ENCODE peak calls at places on chromosomes 6 and 20, in five cellular contexts. One of them, this sample, is unnamed.

GRCh38 chr6:154951400-154952200 is 43.5 kb upstream of the TIAM2 start:
- DNase-seq in neuronal stem cell: no peak
- DNase-seq in mesenchymal stem cell: no peak
- DNase-seq in mesendoderm: no peak
- DNase-seq in heart right ventricle: no peak
- DNase-seq in this sample: no peak

GRCh38 chr20:24782801-24783630 is 166.1 kb upstream of the CST7 start:
- DNase-seq in neuronal stem cell: no peak
- DNase-seq in mesenchymal stem cell: no peak
- DNase-seq in mesendoderm: peak
- DNase-seq in heart right ventricle: no peak
- DNase-seq in this sample: no peak

GRCh38 chr6:40585661-40586269 is 1.4 kb downstream of the LRFN2 start:
- DNase-seq in neuronal stem cell: peak
- DNase-seq in mesenchymal stem cell: peak
- DNase-seq in mesendoderm: peak
- DNase-seq in heart right ventricle: no peak
- DNase-seq in this sample: no peak

GRCh38 chr20:19785173-19785799 is 27.2 kb downstream of the RIN2 start:
- DNase-seq in neuronal stem cell: no peak
- DNase-seq in mesenchymal stem cell: peak
- DNase-seq in mesendoderm: no peak
- DNase-seq in heart right ventricle: no peak
- DNase-seq in this sample: no peak

GRCh38 chr20:14996883-14997672 is 659.7 kb upstream of the FLRT3 start:
- DNase-seq in neuronal stem cell: no peak
- DNase-seq in mesenchymal stem cell: no peak
- DNase-seq in mesendoderm: no peak
- DNase-seq in heart right ventricle: no peak
- DNase-seq in this sample: no peak

GRCh38 chr20:58201616-58202015 is 26.8 kb downstream of the ANKRD60 start:
- DNase-seq in neuronal stem cell: no peak
- DNase-seq in mesenchymal stem cell: no peak
- DNase-seq in mesendoderm: no peak
- DNase-seq in heart right ventricle: no peak
- DNase-seq in this sample: no peak

GRCh38 chr6:169858935-169859351 is 107.5 kb downstream of the ERMARD start:
- DNase-seq in neuronal stem cell: no peak
- DNase-seq in mesenchymal stem cell: no peak
- DNase-seq in mesendoderm: no peak
- DNase-seq in heart right ventricle: no peak
- DNase-seq in this sample: no peak

GRCh38 chr6:149248688-149249369 is 68.7 kb upstream of the TAB2 start:
- DNase-seq in neuronal stem cell: no peak
- DNase-seq in mesenchymal stem cell: no peak
- DNase-seq in mesendoderm: no peak
- DNase-seq in heart right ventricle: no peak
- DNase-seq in this sample: peak

GRCh38 chr6:41771058-41771983 is 8.4 kb downstream of the FRS3 start:
- DNase-seq in neuronal stem cell: no peak
- DNase-seq in mesenchymal stem cell: no peak
- DNase-seq in mesendoderm: no peak
- DNase-seq in heart right ventricle: no peak
- DNase-seq in this sample: no peak

GRCh38 chr6:30614044-30614842 is 2.8 kb downstream of the PPP1R10 start:
- DNase-seq in neuronal stem cell: no peak
- DNase-seq in mesenchymal stem cell: no peak
- DNase-seq in mesendoderm: no peak
- DNase-seq in heart right ventricle: no peak
- DNase-seq in this sample: no peak

GRCh38 chr6:140627002-140627401 is 1252.6 kb upstream of the CITED2 start:
- DNase-seq in neuronal stem cell: no peak
- DNase-seq in mesenchymal stem cell: no peak
- DNase-seq in mesendoderm: peak
- DNase-seq in heart right ventricle: no peak
- DNase-seq in this sample: no peak

GRCh38 chr20:59828478-59829414 is 104.7 kb downstream of the SYCP2 start:
- DNase-seq in neuronal stem cell: no peak
- DNase-seq in mesenchymal stem cell: no peak
- DNase-seq in mesendoderm: no peak
- DNase-seq in heart right ventricle: no peak
- DNase-seq in this sample: no peak

GRCh38 chr6:107488875-107489635 is 862 bp upstream of the SOBP start:
- DNase-seq in neuronal stem cell: no peak
- DNase-seq in mesenchymal stem cell: peak
- DNase-seq in mesendoderm: peak
- DNase-seq in heart right ventricle: peak
- DNase-seq in this sample: peak

GRCh38 chr20:36916199-36916598 is 35.3 kb downstream of the SAMHD1 start:
- DNase-seq in neuronal stem cell: no peak
- DNase-seq in mesenchymal stem cell: no peak
- DNase-seq in mesendoderm: no peak
- DNase-seq in heart right ventricle: no peak
- DNase-seq in this sample: no peak

GRCh38 chr20:7371518-7372158 is 568.6 kb downstream of the HAO1 start:
- DNase-seq in neuronal stem cell: no peak
- DNase-seq in mesenchymal stem cell: peak
- DNase-seq in mesendoderm: no peak
- DNase-seq in heart right ventricle: no peak
- DNase-seq in this sample: no peak

GRCh38 chr6:34671362-34671761 is 25.2 kb downstream of the ILRUN start:
- DNase-seq in neuronal stem cell: no peak
- DNase-seq in mesenchymal stem cell: peak
- DNase-seq in mesendoderm: no peak
- DNase-seq in heart right ventricle: no peak
- DNase-seq in this sample: no peak

GRCh38 chr6:15148356-15149058 is 97.4 kb upstream of the JARID2 start:
- DNase-seq in neuronal stem cell: no peak
- DNase-seq in mesenchymal stem cell: peak
- DNase-seq in mesendoderm: peak
- DNase-seq in heart right ventricle: no peak
- DNase-seq in this sample: no peak

GRCh38 chr6:3175742-3176321 is 18.5 kb upstream of the TUBB2A start:
- DNase-seq in neuronal stem cell: no peak
- DNase-seq in mesenchymal stem cell: no peak
- DNase-seq in mesendoderm: no peak
- DNase-seq in heart right ventricle: no peak
- DNase-seq in this sample: no peak

GRCh38 chr20:36030143-36030542 is 61.8 kb downstream of the CNBD2 start:
- DNase-seq in neuronal stem cell: no peak
- DNase-seq in mesenchymal stem cell: no peak
- DNase-seq in mesendoderm: no peak
- DNase-seq in heart right ventricle: peak
- DNase-seq in this sample: no peak

GRCh38 chr6:141551318-141551717 is 581.4 kb upstream of the GJE1 start:
- DNase-seq in neuronal stem cell: no peak
- DNase-seq in mesenchymal stem cell: no peak
- DNase-seq in mesendoderm: peak
- DNase-seq in heart right ventricle: no peak
- DNase-seq in this sample: no peak

GRCh38 chr6:33995046-33995872 is 150.6 kb downstream of the GRM4 start:
- DNase-seq in neuronal stem cell: no peak
- DNase-seq in mesenchymal stem cell: no peak
- DNase-seq in mesendoderm: no peak
- DNase-seq in heart right ventricle: no peak
- DNase-seq in this sample: no peak

GRCh38 chr6:170029416-170030283 is 261.2 kb downstream of the DLL1 start:
- DNase-seq in neuronal stem cell: no peak
- DNase-seq in mesenchymal stem cell: no peak
- DNase-seq in mesendoderm: no peak
- DNase-seq in heart right ventricle: no peak
- DNase-seq in this sample: no peak

GRCh38 chr6:131923356-131923755 is 27.8 kb downstream of the CCN2 start:
- DNase-seq in neuronal stem cell: peak
- DNase-seq in mesenchymal stem cell: peak
- DNase-seq in mesendoderm: peak
- DNase-seq in heart right ventricle: peak
- DNase-seq in this sample: no peak

GRCh38 chr6:73968358-73968757 is 272.4 kb downstream of the CD109 start:
- DNase-seq in neuronal stem cell: no peak
- DNase-seq in mesenchymal stem cell: no peak
- DNase-seq in mesendoderm: no peak
- DNase-seq in heart right ventricle: no peak
- DNase-seq in this sample: no peak

GRCh38 chr6:34598725-34599124 is 42.6 kb upstream of the SPDEF start:
- DNase-seq in neuronal stem cell: no peak
- DNase-seq in mesenchymal stem cell: no peak
- DNase-seq in mesendoderm: no peak
- DNase-seq in heart right ventricle: no peak
- DNase-seq in this sample: no peak

GRCh38 chr20:60009318-60009717 is 51.1 kb downstream of the CDH26 start:
- DNase-seq in neuronal stem cell: no peak
- DNase-seq in mesenchymal stem cell: no peak
- DNase-seq in mesendoderm: no peak
- DNase-seq in heart right ventricle: no peak
- DNase-seq in this sample: no peak

GRCh38 chr6:155310596-155310995 is 3.7 kb downstream of the TFB1M start:
- DNase-seq in neuronal stem cell: no peak
- DNase-seq in mesenchymal stem cell: peak
- DNase-seq in mesendoderm: no peak
- DNase-seq in heart right ventricle: no peak
- DNase-seq in this sample: no peak

GRCh38 chr6:29553268-29554057 is 6.1 kb downstream of the UBD start:
- DNase-seq in neuronal stem cell: peak
- DNase-seq in mesenchymal stem cell: peak
- DNase-seq in mesendoderm: peak
- DNase-seq in heart right ventricle: peak
- DNase-seq in this sample: no peak

GRCh38 chr6:5099537-5099936 is 14.4 kb downstream of the PPP1R3G start:
- DNase-seq in neuronal stem cell: no peak
- DNase-seq in mesenchymal stem cell: no peak
- DNase-seq in mesendoderm: no peak
- DNase-seq in heart right ventricle: no peak
- DNase-seq in this sample: no peak

GRCh38 chr6:167819640-167820039 is 7.1 kb upstream of the AFDN start:
- DNase-seq in neuronal stem cell: no peak
- DNase-seq in mesenchymal stem cell: no peak
- DNase-seq in mesendoderm: no peak
- DNase-seq in heart right ventricle: no peak
- DNase-seq in this sample: no peak

GRCh38 chr20:54021446-54022235 is 48.8 kb downstream of the BCAS1 start:
- DNase-seq in neuronal stem cell: no peak
- DNase-seq in mesenchymal stem cell: no peak
- DNase-seq in mesendoderm: no peak
- DNase-seq in heart right ventricle: no peak
- DNase-seq in this sample: no peak

GRCh38 chr20:32655903-32656500 is 17.7 kb downstream of the C20orf203 start:
- DNase-seq in neuronal stem cell: no peak
- DNase-seq in mesenchymal stem cell: no peak
- DNase-seq in mesendoderm: no peak
- DNase-seq in heart right ventricle: no peak
- DNase-seq in this sample: no peak

GRCh38 chr6:30889138-30889885 is 5.0 kb downstream of the DDR1 start:
- DNase-seq in neuronal stem cell: no peak
- DNase-seq in mesenchymal stem cell: no peak
- DNase-seq in mesendoderm: no peak
- DNase-seq in heart right ventricle: no peak
- DNase-seq in this sample: no peak

GRCh38 chr6:83868639-83869038 is 9.2 kb downstream of the CYB5R4 start:
- DNase-seq in neuronal stem cell: no peak
- DNase-seq in mesenchymal stem cell: peak
- DNase-seq in mesendoderm: no peak
- DNase-seq in heart right ventricle: no peak
- DNase-seq in this sample: no peak

GRCh38 chr6:82908661-82909060 is 157.0 kb downstream of the UBE3D start:
- DNase-seq in neuronal stem cell: no peak
- DNase-seq in mesenchymal stem cell: peak
- DNase-seq in mesendoderm: no peak
- DNase-seq in heart right ventricle: no peak
- DNase-seq in this sample: no peak

GRCh38 chr6:16426241-16426640 is 187.9 kb downstream of the GMPR start:
- DNase-seq in neuronal stem cell: no peak
- DNase-seq in mesenchymal stem cell: no peak
- DNase-seq in mesendoderm: no peak
- DNase-seq in heart right ventricle: no peak
- DNase-seq in this sample: no peak

DNA sequence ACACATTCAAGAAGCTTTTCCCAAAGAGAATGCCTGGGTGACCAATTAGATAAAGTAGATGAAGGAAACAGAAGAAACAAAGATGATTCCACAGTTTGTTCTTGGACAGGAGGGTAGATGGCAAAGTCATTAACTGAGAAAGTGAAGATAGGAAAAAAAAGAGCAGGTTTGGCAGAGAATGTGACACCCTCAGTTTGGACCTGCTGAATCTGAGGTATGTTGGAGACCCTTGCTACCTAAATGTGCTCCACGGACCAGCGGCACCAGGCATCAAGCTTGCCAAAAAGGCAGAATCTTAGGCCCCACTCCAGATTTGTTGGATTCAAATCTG is 49.7 kb downstream of the ARHGAP18 start:
- DNase-seq in neuronal stem cell: no peak
- DNase-seq in mesenchymal stem cell: no peak
- DNase-seq in mesendoderm: no peak
- DNase-seq in heart right ventricle: no peak
- DNase-seq in this sample: no peak
- H3K4me3 ChIP-seq in neuronal stem cell: no peak
- H3K4me3 ChIP-seq in mesenchymal stem cell: no peak
- H3K4me3 ChIP-seq in mesendoderm: no peak
- H3K4me3 ChIP-seq in heart right ventricle: peak
- H3K4me3 ChIP-seq in this sample: no peak

GRCh38 chr20:48387675-48388074 is 440.1 kb downstream of the PREX1 start:
- DNase-seq in neuronal stem cell: no peak
- DNase-seq in mesenchymal stem cell: no peak
- DNase-seq in mesendoderm: no peak
- DNase-seq in heart right ventricle: no peak
- DNase-seq in this sample: no peak
- H3K27ac ChIP-seq in neuronal stem cell: no peak
- H3K27ac ChIP-seq in mesenchymal stem cell: no peak
- H3K27ac ChIP-seq in mesendoderm: no peak
- H3K27ac ChIP-seq in heart right ventricle: no peak
- H3K27ac ChIP-seq in this sample: no peak

GRCh38 chr6:163816441-163816840 is 401.9 kb downstream of the QKI start:
- DNase-seq in neuronal stem cell: no peak
- DNase-seq in mesenchymal stem cell: no peak
- DNase-seq in mesendoderm: no peak
- DNase-seq in heart right ventricle: no peak
- DNase-seq in this sample: no peak

GRCh38 chr6:163811317-163811716 is 396.8 kb downstream of the QKI start:
- DNase-seq in neuronal stem cell: no peak
- DNase-seq in mesenchymal stem cell: no peak
- DNase-seq in mesendoderm: no peak
- DNase-seq in heart right ventricle: no peak
- DNase-seq in this sample: no peak

GRCh38 chr6:163815796-163816195 is 401.3 kb downstream of the QKI start:
- DNase-seq in neuronal stem cell: no peak
- DNase-seq in mesenchymal stem cell: no peak
- DNase-seq in mesendoderm: no peak
- DNase-seq in heart right ventricle: no peak
- DNase-seq in this sample: no peak

GRCh38 chr6:163813979-163814493 is 399.5 kb downstream of the QKI start:
- DNase-seq in neuronal stem cell: no peak
- DNase-seq in mesenchymal stem cell: peak
- DNase-seq in mesendoderm: no peak
- DNase-seq in heart right ventricle: no peak
- DNase-seq in this sample: no peak

GRCh38 chr6:163814494-163815364 is 400.2 kb downstream of the QKI start:
- DNase-seq in neuronal stem cell: no peak
- DNase-seq in mesenchymal stem cell: peak
- DNase-seq in mesendoderm: no peak
- DNase-seq in heart right ventricle: no peak
- DNase-seq in this sample: no peak
- H3K4me3 ChIP-seq in neuronal stem cell: no peak
- H3K4me3 ChIP-seq in mesenchymal stem cell: no peak
- H3K4me3 ChIP-seq in mesendoderm: no peak
- H3K4me3 ChIP-seq in heart right ventricle: no peak
- H3K4me3 ChIP-seq in this sample: no peak

GRCh38 chr20:45892049-45892816 is 1.1 kb downstream of the CTSA start:
- DNase-seq in neuronal stem cell: no peak
- DNase-seq in mesenchymal stem cell: peak
- DNase-seq in mesendoderm: peak
- DNase-seq in heart right ventricle: no peak
- DNase-seq in this sample: no peak
- H3K27ac ChIP-seq in neuronal stem cell: no peak
- H3K27ac ChIP-seq in mesenchymal stem cell: no peak
- H3K27ac ChIP-seq in mesendoderm: no peak
- H3K27ac ChIP-seq in heart right ventricle: peak
- H3K27ac ChIP-seq in this sample: peak

This sample was measured in CD4-positive, CD25-positive, alpha-beta regulatory T cell.